ENCODE peak calls at places on chromosomes 6 and 20, in six cellular contexts. One of them, this sample, is unnamed.

GRCh38 chr6:38287487-38287886 is 352.2 kb downstream of the BTBD9 start:
- DNase-seq in heart left ventricle: no peak
- DNase-seq in body of pancreas: no peak
- DNase-seq in pancreas: no peak
- DNase-seq in PC-3: no peak
- DNase-seq in H1: no peak
- DNase-seq in this sample: no peak

GRCh38 chr6:8556370-8557018 is 121.1 kb upstream of the SLC35B3 start:
- DNase-seq in heart left ventricle: no peak
- DNase-seq in body of pancreas: no peak
- DNase-seq in pancreas: no peak
- DNase-seq in PC-3: peak; percentile 84
- DNase-seq in H1: no peak
- DNase-seq in this sample: no peak

GRCh38 chr20:1707588-1708449 is 50.2 kb upstream of the SIRPG start:
- DNase-seq in heart left ventricle: no peak
- DNase-seq in body of pancreas: no peak
- DNase-seq in pancreas: no peak
- DNase-seq in PC-3: no peak
- DNase-seq in H1: no peak
- DNase-seq in this sample: no peak

GRCh38 chr6:158910484-158911075 is 89.4 kb downstream of the RSPH3 start:
- DNase-seq in heart left ventricle: no peak
- DNase-seq in body of pancreas: peak; percentile 16
- DNase-seq in pancreas: no peak
- DNase-seq in PC-3: peak; percentile 80
- DNase-seq in H1: no peak
- DNase-seq in this sample: no peak

GRCh38 chr20:43909720-43910119 is 4.9 kb upstream of the TOX2 start:
- DNase-seq in heart left ventricle: no peak
- DNase-seq in body of pancreas: no peak
- DNase-seq in pancreas: no peak
- DNase-seq in PC-3: no peak
- DNase-seq in H1: no peak
- DNase-seq in this sample: no peak

GRCh38 chr6:127173541-127173940 is 55.1 kb downstream of the RSPO3 start:
- DNase-seq in heart left ventricle: no peak
- DNase-seq in body of pancreas: no peak
- DNase-seq in pancreas: no peak
- DNase-seq in PC-3: no peak
- DNase-seq in H1: no peak
- DNase-seq in this sample: no peak

GRCh38 chr6:6546318-6547110 is 42.0 kb upstream of the LY86 start:
- DNase-seq in heart left ventricle: peak; percentile 72
- DNase-seq in body of pancreas: peak; percentile 35
- DNase-seq in pancreas: peak; percentile 83
- DNase-seq in PC-3: peak; percentile 6
- DNase-seq in H1: peak; percentile 75
- DNase-seq in this sample: peak; percentile 65

GRCh38 chr20:8361008-8361652 is 229.1 kb downstream of the PLCB1 start:
- DNase-seq in heart left ventricle: no peak
- DNase-seq in body of pancreas: peak; percentile 46
- DNase-seq in pancreas: no peak
- DNase-seq in PC-3: no peak
- DNase-seq in H1: no peak
- DNase-seq in this sample: no peak

GRCh38 chr20:32236048-32236533 is 28.4 kb downstream of the POFUT1 start:
- DNase-seq in heart left ventricle: no peak
- DNase-seq in body of pancreas: no peak
- DNase-seq in pancreas: no peak
- DNase-seq in PC-3: no peak
- DNase-seq in H1: no peak
- DNase-seq in this sample: no peak

GRCh38 chr6:150391414-150391813 is 22.6 kb downstream of the IYD start:
- DNase-seq in heart left ventricle: no peak
- DNase-seq in body of pancreas: no peak
- DNase-seq in pancreas: no peak
- DNase-seq in PC-3: no peak
- DNase-seq in H1: no peak
- DNase-seq in this sample: no peak

GRCh38 chr6:22878706-22879105 is 309.3 kb downstream of the HDGFL1 start:
- DNase-seq in heart left ventricle: no peak
- DNase-seq in body of pancreas: no peak
- DNase-seq in pancreas: no peak
- DNase-seq in PC-3: no peak
- DNase-seq in H1: no peak
- DNase-seq in this sample: no peak

GRCh38 chr6:28824793-28825731 is 98.7 kb downstream of the TRIM27 start:
- DNase-seq in heart left ventricle: no peak
- DNase-seq in body of pancreas: no peak
- DNase-seq in pancreas: no peak
- DNase-seq in PC-3: no peak
- DNase-seq in H1: no peak
- DNase-seq in this sample: no peak

GRCh38 chr6:46773201-46773855 is 19.9 kb upstream of the MEP1A start:
- DNase-seq in heart left ventricle: no peak
- DNase-seq in body of pancreas: no peak
- DNase-seq in pancreas: no peak
- DNase-seq in PC-3: no peak
- DNase-seq in H1: no peak
- DNase-seq in this sample: no peak

GRCh38 chr20:59580208-59580980 is 23.9 kb upstream of the PHACTR3 start:
- DNase-seq in heart left ventricle: no peak
- DNase-seq in body of pancreas: no peak
- DNase-seq in pancreas: no peak
- DNase-seq in PC-3: no peak
- DNase-seq in H1: no peak
- DNase-seq in this sample: no peak

GRCh38 chr6:169880516-169880915 is 129.1 kb downstream of the ERMARD start:
- DNase-seq in heart left ventricle: no peak
- DNase-seq in body of pancreas: no peak
- DNase-seq in pancreas: peak; percentile 6
- DNase-seq in PC-3: no peak
- DNase-seq in H1: peak; percentile 19
- DNase-seq in this sample: no peak

GRCh38 chr6:20661721-20662120 is 127.5 kb downstream of the CDKAL1 start:
- DNase-seq in heart left ventricle: no peak
- DNase-seq in body of pancreas: peak; percentile 10
- DNase-seq in pancreas: no peak
- DNase-seq in PC-3: no peak
- DNase-seq in H1: no peak
- DNase-seq in this sample: no peak

GRCh38 chr6:41428995-41429417 is 93.6 kb downstream of the NCR2 start:
- DNase-seq in heart left ventricle: peak; percentile 61
- DNase-seq in body of pancreas: no peak
- DNase-seq in pancreas: no peak
- DNase-seq in PC-3: peak; percentile 36
- DNase-seq in H1: no peak
- DNase-seq in this sample: peak; percentile 46

DNA sequence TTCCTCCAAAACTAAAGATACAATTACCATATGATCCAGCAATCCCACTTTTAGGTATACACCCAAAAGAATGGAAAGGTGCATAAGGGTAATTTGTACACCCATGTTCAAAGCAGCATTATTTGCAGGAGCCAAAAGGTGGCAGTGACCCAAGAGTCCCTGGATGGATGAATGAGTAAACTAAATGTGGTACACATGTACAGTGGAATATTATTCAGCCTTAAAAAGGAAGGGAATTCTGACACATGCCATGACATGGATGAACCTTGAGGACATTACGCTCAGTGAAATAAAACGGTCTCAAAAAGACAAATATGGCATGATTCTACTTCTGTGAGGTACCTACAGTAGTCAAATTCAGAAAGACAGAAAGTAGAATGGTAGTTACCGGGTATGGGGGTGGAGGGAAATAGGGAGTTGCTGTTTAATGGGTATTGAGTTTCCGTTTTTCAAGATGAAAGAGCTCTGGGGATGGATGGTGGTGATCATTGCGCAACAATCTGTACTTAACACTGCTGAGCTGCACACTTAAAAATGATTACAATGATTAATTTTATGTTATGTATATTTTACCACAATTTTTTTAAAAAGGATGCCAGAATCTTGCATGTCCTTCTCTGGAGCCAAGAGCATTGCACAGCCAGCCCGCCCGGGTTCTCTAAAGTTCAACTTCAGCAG is 518.9 kb upstream of the JARID2 start:
- DNase-seq in heart left ventricle: peak; percentile 27
- DNase-seq in body of pancreas: peak; percentile 25
- DNase-seq in pancreas: no peak
- DNase-seq in PC-3: no peak
- DNase-seq in H1: no peak
- DNase-seq in this sample: no peak
- H3K4me1 ChIP-seq in heart left ventricle: no peaks in the 10 kb centered on the region
- H3K4me1 ChIP-seq in body of pancreas: no peaks in the 10 kb centered on the region
- H3K4me1 ChIP-seq in pancreas: no peaks in the 10 kb centered on the region
- H3K4me1 ChIP-seq in PC-3: peaks cover 16% of the 10 kb centered on the region
- H3K4me1 ChIP-seq in H1: peaks cover 7% of the 10 kb centered on the region
- H3K4me1 ChIP-seq in this sample: peaks cover 32% of the 10 kb centered on the region

GRCh38 chr20:62922451-62922921 is 3.8 kb downstream of the DIDO1 start:
- DNase-seq in heart left ventricle: no peak
- DNase-seq in body of pancreas: no peak
- DNase-seq in pancreas: no peak
- DNase-seq in PC-3: no peak
- DNase-seq in H1: no peak
- DNase-seq in this sample: peak; percentile 32
- H3K4me1 ChIP-seq in heart left ventricle: peaks cover 64% of the 10 kb centered on the region
- H3K4me1 ChIP-seq in body of pancreas: peaks cover 82% of the 10 kb centered on the region
- H3K4me1 ChIP-seq in pancreas: peaks cover 67% of the 10 kb centered on the region
- H3K4me1 ChIP-seq in PC-3: peaks cover 28% of the 10 kb centered on the region
- H3K4me1 ChIP-seq in H1: peaks cover 44% of the 10 kb centered on the region
- H3K4me1 ChIP-seq in this sample: peaks cover 87% of the 10 kb centered on the region

DNA sequence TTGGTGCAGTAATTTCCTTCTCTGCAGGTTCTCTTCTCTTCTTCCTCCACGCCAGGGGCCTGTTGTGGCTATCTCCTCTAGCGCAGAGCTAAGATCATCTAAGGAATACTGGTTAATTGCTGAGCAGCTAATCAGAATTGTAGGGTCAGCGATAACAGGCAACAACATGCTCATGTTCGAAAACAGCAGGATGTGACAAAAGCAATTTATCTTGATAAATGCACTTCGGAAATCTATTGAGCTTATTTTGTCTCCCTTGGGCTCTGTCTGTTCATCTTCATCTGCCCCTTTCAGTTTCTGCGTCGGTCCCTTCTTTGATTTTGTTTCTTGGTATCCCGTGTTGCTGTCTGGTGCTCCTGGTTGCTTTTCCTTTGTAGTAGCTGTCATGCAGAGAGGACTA is 67.3 kb upstream of the MAP3K7 start:
- DNase-seq in heart left ventricle: no peak
- DNase-seq in body of pancreas: no peak
- DNase-seq in pancreas: no peak
- DNase-seq in PC-3: no peak
- DNase-seq in H1: no peak
- DNase-seq in this sample: no peak
- H3K4me1 ChIP-seq in heart left ventricle: no peaks in the 10 kb centered on the region
- H3K4me1 ChIP-seq in body of pancreas: no peaks in the 10 kb centered on the region
- H3K4me1 ChIP-seq in pancreas: no peaks in the 10 kb centered on the region
- H3K4me1 ChIP-seq in PC-3: no peaks in the 10 kb centered on the region
- H3K4me1 ChIP-seq in H1: peaks cover 3% of the 10 kb centered on the region
- H3K4me1 ChIP-seq in this sample: no peaks in the 10 kb centered on the region

GRCh38 chr20:47314647-47315338 is 41.7 kb downstream of the ZMYND8 start:
- DNase-seq in heart left ventricle: no peak
- DNase-seq in body of pancreas: no peak
- DNase-seq in pancreas: no peak
- DNase-seq in PC-3: no peak
- DNase-seq in H1: no peak
- DNase-seq in this sample: no peak
- H3K4me1 ChIP-seq in heart left ventricle: peaks cover 37% of the 10 kb centered on the region
- H3K4me1 ChIP-seq in body of pancreas: peaks cover 44% of the 10 kb centered on the region
- H3K4me1 ChIP-seq in pancreas: peaks cover 25% of the 10 kb centered on the region
- H3K4me1 ChIP-seq in PC-3: peaks cover 50% of the 10 kb centered on the region
- H3K4me1 ChIP-seq in H1: peaks cover 53% of the 10 kb centered on the region
- H3K4me1 ChIP-seq in this sample: peaks cover 75% of the 10 kb centered on the region

GRCh38 chr20:57437267-57437666 is 46.1 kb downstream of the RBM38 start:
- DNase-seq in heart left ventricle: no peak
- DNase-seq in body of pancreas: no peak
- DNase-seq in pancreas: no peak
- DNase-seq in PC-3: no peak
- DNase-seq in H1: no peak
- DNase-seq in this sample: no peak

GRCh38 chr20:57435105-57435497 is 43.9 kb downstream of the RBM38 start:
- DNase-seq in heart left ventricle: no peak
- DNase-seq in body of pancreas: no peak
- DNase-seq in pancreas: no peak
- DNase-seq in PC-3: no peak
- DNase-seq in H1: no peak
- DNase-seq in this sample: no peak

GRCh38 chr20:57434390-57434700 is 43.1 kb downstream of the RBM38 start:
- DNase-seq in heart left ventricle: no peak
- DNase-seq in body of pancreas: no peak
- DNase-seq in pancreas: no peak
- DNase-seq in PC-3: no peak
- DNase-seq in H1: no peak
- DNase-seq in this sample: no peak

GRCh38 chr20:57436223-57436545 is 45.0 kb downstream of the RBM38 start:
- DNase-seq in heart left ventricle: no peak
- DNase-seq in body of pancreas: no peak
- DNase-seq in pancreas: no peak
- DNase-seq in PC-3: no peak
- DNase-seq in H1: no peak
- DNase-seq in this sample: no peak

DNA sequence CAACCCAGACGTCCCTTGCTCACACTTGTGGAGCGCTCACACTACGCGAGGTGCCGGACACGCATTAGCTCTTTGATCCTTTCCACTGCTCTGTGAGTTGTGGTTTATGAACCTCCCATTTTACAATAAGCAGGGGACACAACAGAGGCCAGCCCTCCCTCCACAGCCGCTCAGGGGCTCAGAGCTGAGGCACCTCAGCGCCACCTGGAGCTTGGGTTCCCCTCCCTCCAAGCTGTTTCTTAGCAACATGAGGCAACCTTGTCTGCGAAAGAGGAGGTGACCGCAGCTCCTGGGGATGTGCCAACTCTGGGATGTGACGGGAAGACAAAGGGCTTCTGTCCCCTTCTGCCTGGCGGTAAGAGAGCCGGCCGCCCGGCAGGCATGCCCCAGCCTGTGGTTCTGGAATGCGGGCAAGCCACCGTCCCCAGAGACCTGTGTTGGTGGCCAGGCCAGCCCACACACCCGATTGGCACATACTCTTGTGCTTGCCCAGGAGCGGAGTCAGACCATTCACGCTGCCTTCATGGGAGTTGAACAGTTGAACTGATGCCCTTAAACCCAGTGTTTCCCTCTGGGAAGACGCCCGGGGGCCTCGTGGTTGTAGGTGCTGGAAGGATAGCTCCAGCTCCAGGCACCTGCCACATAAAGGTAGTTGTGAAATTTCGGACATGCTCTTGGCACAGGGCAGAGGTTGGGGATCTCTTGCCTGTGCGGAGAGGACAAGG is 44.5 kb downstream of the RBM38 start:
- DNase-seq in heart left ventricle: peak; percentile 71
- DNase-seq in body of pancreas: peak; percentile 91
- DNase-seq in pancreas: peak; percentile 78
- DNase-seq in PC-3: peak; percentile 97
- DNase-seq in H1: no peak
- DNase-seq in this sample: peak; percentile 87
- H3K4me1 ChIP-seq in heart left ventricle: peaks cover 37% of the 10 kb centered on the region
- H3K4me1 ChIP-seq in body of pancreas: peaks cover 52% of the 10 kb centered on the region
- H3K4me1 ChIP-seq in pancreas: peaks cover 14% of the 10 kb centered on the region
- H3K4me1 ChIP-seq in PC-3: peaks cover 29% of the 10 kb centered on the region
- H3K4me1 ChIP-seq in H1: no peaks in the 10 kb centered on the region
- H3K4me1 ChIP-seq in this sample: peaks cover 55% of the 10 kb centered on the region